ENCODE peak calls at places on chromosomes 7 and 10, in nine cellular contexts. One of them, this sample, is unnamed.

GRCh38 chr10:110076559-110077318 is 69.0 kb downstream of the ADD3 start:
- DNase-seq in H9: no peak
- DNase-seq in esophagus squamous epithelium: peak
- DNase-seq in brain microvascular endothelial cell: peak
- DNase-seq in hepatocyte: peak
- DNase-seq in aorta: no peak
- DNase-seq in naive thymus-derived CD4-positive, alpha-beta T cell: no peak
- DNase-seq in PC-9: peak
- DNase-seq in substantia nigra: no peak
- DNase-seq in this sample: peak

GRCh38 chr7:128881458-128882125 is 18.9 kb downstream of the ATP6V1F start:
- DNase-seq in brain microvascular endothelial cell: no peak
- DNase-seq in H9: no peak
- DNase-seq in PC-9: no peak
- DNase-seq in aorta: peak
- DNase-seq in hepatocyte: no peak
- DNase-seq in esophagus squamous epithelium: no peak
- DNase-seq in substantia nigra: no peak
- DNase-seq in naive thymus-derived CD4-positive, alpha-beta T cell: no peak
- DNase-seq in this sample: no peak

GRCh38 chr7:128352138-128352537 is 8.4 kb upstream of the RBM28 start:
- DNase-seq in aorta: peak
- DNase-seq in hepatocyte: peak
- DNase-seq in PC-9: no peak
- DNase-seq in substantia nigra: no peak
- DNase-seq in H9: peak
- DNase-seq in esophagus squamous epithelium: no peak
- DNase-seq in brain microvascular endothelial cell: no peak
- DNase-seq in naive thymus-derived CD4-positive, alpha-beta T cell: no peak
- DNase-seq in this sample: no peak

GRCh38 chr7:8423057-8423456 is 10.4 kb upstream of the NXPH1 start:
- DNase-seq in naive thymus-derived CD4-positive, alpha-beta T cell: no peak
- DNase-seq in brain microvascular endothelial cell: no peak
- DNase-seq in aorta: no peak
- DNase-seq in PC-9: no peak
- DNase-seq in hepatocyte: no peak
- DNase-seq in substantia nigra: no peak
- DNase-seq in esophagus squamous epithelium: no peak
- DNase-seq in H9: no peak
- DNase-seq in this sample: no peak

GRCh38 chr7:51352174-51353145 is 35.9 kb upstream of the COBL start:
- DNase-seq in hepatocyte: no peak
- DNase-seq in esophagus squamous epithelium: no peak
- DNase-seq in naive thymus-derived CD4-positive, alpha-beta T cell: no peak
- DNase-seq in aorta: no peak
- DNase-seq in PC-9: no peak
- DNase-seq in H9: peak
- DNase-seq in brain microvascular endothelial cell: no peak
- DNase-seq in substantia nigra: no peak
- DNase-seq in this sample: no peak

GRCh38 chr7:71558806-71559205 is 426.9 kb downstream of the GALNT17 start:
- DNase-seq in brain microvascular endothelial cell: no peak
- DNase-seq in naive thymus-derived CD4-positive, alpha-beta T cell: no peak
- DNase-seq in esophagus squamous epithelium: no peak
- DNase-seq in H9: no peak
- DNase-seq in substantia nigra: no peak
- DNase-seq in PC-9: no peak
- DNase-seq in hepatocyte: no peak
- DNase-seq in aorta: no peak
- DNase-seq in this sample: no peak

GRCh38 chr7:11170863-11171568 is 197.3 kb downstream of the PHF14 start:
- DNase-seq in aorta: no peak
- DNase-seq in hepatocyte: no peak
- DNase-seq in H9: no peak
- DNase-seq in PC-9: no peak
- DNase-seq in esophagus squamous epithelium: no peak
- DNase-seq in brain microvascular endothelial cell: no peak
- DNase-seq in substantia nigra: no peak
- DNase-seq in naive thymus-derived CD4-positive, alpha-beta T cell: no peak
- DNase-seq in this sample: no peak

GRCh38 chr7:232571-233455 is 40.4 kb downstream of the FAM20C start:
- DNase-seq in hepatocyte: no peak
- DNase-seq in esophagus squamous epithelium: no peak
- DNase-seq in naive thymus-derived CD4-positive, alpha-beta T cell: no peak
- DNase-seq in PC-9: no peak
- DNase-seq in aorta: peak
- DNase-seq in brain microvascular endothelial cell: peak
- DNase-seq in substantia nigra: no peak
- DNase-seq in H9: no peak
- DNase-seq in this sample: no peak

GRCh38 chr10:88731296-88731695 is 25.2 kb downstream of the LIPK start:
- DNase-seq in brain microvascular endothelial cell: no peak
- DNase-seq in naive thymus-derived CD4-positive, alpha-beta T cell: no peak
- DNase-seq in hepatocyte: peak
- DNase-seq in PC-9: no peak
- DNase-seq in substantia nigra: no peak
- DNase-seq in aorta: no peak
- DNase-seq in esophagus squamous epithelium: no peak
- DNase-seq in H9: peak
- DNase-seq in this sample: peak

GRCh38 chr7:154484406-154484805 is 432.2 kb downstream of the DPP6 start:
- DNase-seq in hepatocyte: no peak
- DNase-seq in PC-9: no peak
- DNase-seq in esophagus squamous epithelium: no peak
- DNase-seq in substantia nigra: peak
- DNase-seq in naive thymus-derived CD4-positive, alpha-beta T cell: no peak
- DNase-seq in brain microvascular endothelial cell: no peak
- DNase-seq in aorta: no peak
- DNase-seq in H9: peak
- DNase-seq in this sample: no peak

GRCh38 chr7:130351664-130352015 is 7.0 kb downstream of the CPA5 start:
- DNase-seq in substantia nigra: no peak
- DNase-seq in aorta: no peak
- DNase-seq in naive thymus-derived CD4-positive, alpha-beta T cell: no peak
- DNase-seq in brain microvascular endothelial cell: no peak
- DNase-seq in hepatocyte: no peak
- DNase-seq in esophagus squamous epithelium: no peak
- DNase-seq in PC-9: no peak
- DNase-seq in H9: no peak
- DNase-seq in this sample: no peak

GRCh38 chr10:8768854-8769253 is 714.4 kb downstream of the GATA3 start:
- DNase-seq in hepatocyte: no peak
- DNase-seq in H9: no peak
- DNase-seq in substantia nigra: no peak
- DNase-seq in naive thymus-derived CD4-positive, alpha-beta T cell: no peak
- DNase-seq in brain microvascular endothelial cell: no peak
- DNase-seq in aorta: no peak
- DNase-seq in esophagus squamous epithelium: no peak
- DNase-seq in PC-9: no peak
- DNase-seq in this sample: no peak

GRCh38 chr10:129547583-129547982 is 80.5 kb downstream of the MGMT start:
- DNase-seq in naive thymus-derived CD4-positive, alpha-beta T cell: no peak
- DNase-seq in brain microvascular endothelial cell: no peak
- DNase-seq in PC-9: no peak
- DNase-seq in esophagus squamous epithelium: no peak
- DNase-seq in H9: no peak
- DNase-seq in hepatocyte: no peak
- DNase-seq in aorta: no peak
- DNase-seq in substantia nigra: no peak
- DNase-seq in this sample: no peak

GRCh38 chr7:78489851-78490250 is 691.3 kb downstream of the PHTF2 start:
- DNase-seq in PC-9: no peak
- DNase-seq in brain microvascular endothelial cell: no peak
- DNase-seq in esophagus squamous epithelium: no peak
- DNase-seq in naive thymus-derived CD4-positive, alpha-beta T cell: no peak
- DNase-seq in H9: no peak
- DNase-seq in substantia nigra: no peak
- DNase-seq in aorta: no peak
- DNase-seq in hepatocyte: no peak
- DNase-seq in this sample: no peak

DNA sequence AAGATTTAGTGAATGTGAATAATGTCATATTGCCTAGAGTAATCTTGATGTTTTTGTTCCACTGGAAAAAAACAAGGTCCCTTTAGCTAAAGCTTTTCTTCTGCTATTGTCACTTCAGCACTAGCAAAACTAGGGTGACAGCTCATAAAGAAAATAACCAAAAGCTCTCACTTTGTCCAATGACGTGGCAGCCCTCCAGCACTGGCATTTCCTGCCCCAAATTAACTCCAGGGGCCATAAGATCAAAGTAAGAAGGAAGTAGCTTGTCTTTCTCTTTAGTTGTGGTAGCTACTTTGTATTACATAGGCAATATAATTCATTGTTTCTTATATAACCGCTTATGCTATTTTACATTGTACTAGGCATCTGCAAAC is 47.3 kb downstream of the LRRN3 start:
- DNase-seq in aorta: peak
- DNase-seq in brain microvascular endothelial cell: peak
- DNase-seq in hepatocyte: no peak
- DNase-seq in substantia nigra: no peak
- DNase-seq in naive thymus-derived CD4-positive, alpha-beta T cell: no peak
- DNase-seq in H9: no peak
- DNase-seq in esophagus squamous epithelium: no peak
- DNase-seq in PC-9: peak
- DNase-seq in this sample: peak
- H3K27ac ChIP-seq in aorta: no peak
- H3K27ac ChIP-seq in brain microvascular endothelial cell: peak
- H3K27ac ChIP-seq in hepatocyte: no peak
- H3K27ac ChIP-seq in substantia nigra: no peak
- H3K27ac ChIP-seq in naive thymus-derived CD4-positive, alpha-beta T cell: no peak
- H3K27ac ChIP-seq in H9: no peak
- H3K27ac ChIP-seq in esophagus squamous epithelium: peak
- H3K27ac ChIP-seq in PC-9: peak
- H3K27ac ChIP-seq in this sample: no peak

GRCh38 chr10:79192677-79193003 is 123.9 kb downstream of the ZMIZ1 start:
- DNase-seq in naive thymus-derived CD4-positive, alpha-beta T cell: no peak
- DNase-seq in hepatocyte: no peak
- DNase-seq in H9: no peak
- DNase-seq in esophagus squamous epithelium: no peak
- DNase-seq in brain microvascular endothelial cell: no peak
- DNase-seq in aorta: no peak
- DNase-seq in substantia nigra: no peak
- DNase-seq in PC-9: peak
- DNase-seq in this sample: no peak
- H3K27ac ChIP-seq in naive thymus-derived CD4-positive, alpha-beta T cell: no peak
- H3K27ac ChIP-seq in hepatocyte: no peak
- H3K27ac ChIP-seq in H9: no peak
- H3K27ac ChIP-seq in esophagus squamous epithelium: peak
- H3K27ac ChIP-seq in brain microvascular endothelial cell: no peak
- H3K27ac ChIP-seq in aorta: no peak
- H3K27ac ChIP-seq in substantia nigra: peak
- H3K27ac ChIP-seq in PC-9: peak
- H3K27ac ChIP-seq in this sample: no peak

GRCh38 chr10:24382596-24382978 is 173.6 kb downstream of the KIAA1217 start:
- DNase-seq in brain microvascular endothelial cell: peak
- DNase-seq in substantia nigra: no peak
- DNase-seq in H9: no peak
- DNase-seq in esophagus squamous epithelium: no peak
- DNase-seq in hepatocyte: no peak
- DNase-seq in PC-9: no peak
- DNase-seq in naive thymus-derived CD4-positive, alpha-beta T cell: no peak
- DNase-seq in aorta: no peak
- DNase-seq in this sample: no peak

GRCh38 chr10:24382979-24383663 is 174.2 kb downstream of the KIAA1217 start:
- DNase-seq in naive thymus-derived CD4-positive, alpha-beta T cell: no peak
- DNase-seq in aorta: no peak
- DNase-seq in hepatocyte: peak
- DNase-seq in brain microvascular endothelial cell: peak
- DNase-seq in PC-9: no peak
- DNase-seq in esophagus squamous epithelium: no peak
- DNase-seq in H9: peak
- DNase-seq in substantia nigra: no peak
- DNase-seq in this sample: peak

GRCh38 chr10:24383681-24384106 is 174.8 kb downstream of the KIAA1217 start:
- DNase-seq in hepatocyte: peak
- DNase-seq in naive thymus-derived CD4-positive, alpha-beta T cell: no peak
- DNase-seq in esophagus squamous epithelium: peak
- DNase-seq in aorta: peak
- DNase-seq in PC-9: peak
- DNase-seq in substantia nigra: peak
- DNase-seq in H9: peak
- DNase-seq in brain microvascular endothelial cell: peak
- DNase-seq in this sample: peak

GRCh38 chr10:24381235-24382010 is 172.5 kb downstream of the KIAA1217 start:
- DNase-seq in PC-9: no peak
- DNase-seq in substantia nigra: no peak
- DNase-seq in esophagus squamous epithelium: no peak
- DNase-seq in brain microvascular endothelial cell: no peak
- DNase-seq in naive thymus-derived CD4-positive, alpha-beta T cell: no peak
- DNase-seq in H9: no peak
- DNase-seq in hepatocyte: no peak
- DNase-seq in aorta: no peak
- DNase-seq in this sample: no peak

DNA sequence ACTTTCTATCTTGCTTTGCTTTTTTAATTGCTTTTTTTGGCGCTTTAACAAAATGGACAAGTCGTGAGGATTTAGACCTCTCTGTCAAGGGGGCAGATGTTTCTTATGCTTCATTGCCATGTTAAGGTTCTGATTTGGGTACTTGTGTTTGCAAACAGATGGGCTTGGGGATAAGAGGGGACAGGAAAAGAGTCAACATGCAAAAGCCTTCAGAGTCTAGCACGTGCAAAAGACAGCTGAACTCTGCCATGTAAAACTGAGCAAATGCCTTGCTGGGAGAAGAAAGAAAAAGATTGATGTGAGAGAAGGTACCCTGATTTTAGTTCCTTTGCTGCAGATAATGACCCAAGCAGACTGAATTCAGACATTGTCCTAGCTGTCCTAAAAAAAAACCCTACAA is 173.1 kb downstream of the KIAA1217 start:
- DNase-seq in brain microvascular endothelial cell: no peak
- DNase-seq in esophagus squamous epithelium: no peak
- DNase-seq in PC-9: no peak
- DNase-seq in substantia nigra: no peak
- DNase-seq in hepatocyte: no peak
- DNase-seq in aorta: no peak
- DNase-seq in H9: no peak
- DNase-seq in naive thymus-derived CD4-positive, alpha-beta T cell: no peak
- DNase-seq in this sample: no peak
- H3K27ac ChIP-seq in brain microvascular endothelial cell: no peak
- H3K27ac ChIP-seq in esophagus squamous epithelium: no peak
- H3K27ac ChIP-seq in PC-9: no peak
- H3K27ac ChIP-seq in substantia nigra: no peak
- H3K27ac ChIP-seq in hepatocyte: peak
- H3K27ac ChIP-seq in aorta: no peak
- H3K27ac ChIP-seq in H9: no peak
- H3K27ac ChIP-seq in naive thymus-derived CD4-positive, alpha-beta T cell: no peak
- H3K27ac ChIP-seq in this sample: no peak

GRCh38 chr10:90087197-90088007 is 386.0 kb downstream of the KIF20B start:
- DNase-seq in substantia nigra: no peak
- DNase-seq in brain microvascular endothelial cell: peak
- DNase-seq in aorta: no peak
- DNase-seq in hepatocyte: no peak
- DNase-seq in H9: no peak
- DNase-seq in PC-9: no peak
- DNase-seq in esophagus squamous epithelium: no peak
- DNase-seq in naive thymus-derived CD4-positive, alpha-beta T cell: no peak
- DNase-seq in this sample: no peak

GRCh38 chr10:90088008-90088322 is 386.6 kb downstream of the KIF20B start:
- DNase-seq in H9: no peak
- DNase-seq in substantia nigra: no peak
- DNase-seq in brain microvascular endothelial cell: no peak
- DNase-seq in aorta: no peak
- DNase-seq in naive thymus-derived CD4-positive, alpha-beta T cell: no peak
- DNase-seq in hepatocyte: no peak
- DNase-seq in PC-9: no peak
- DNase-seq in esophagus squamous epithelium: no peak
- DNase-seq in this sample: no peak

GRCh38 chr10:90089724-90090123 is 388.3 kb downstream of the KIF20B start:
- DNase-seq in brain microvascular endothelial cell: no peak
- DNase-seq in PC-9: no peak
- DNase-seq in aorta: no peak
- DNase-seq in hepatocyte: no peak
- DNase-seq in substantia nigra: no peak
- DNase-seq in H9: no peak
- DNase-seq in naive thymus-derived CD4-positive, alpha-beta T cell: no peak
- DNase-seq in esophagus squamous epithelium: no peak
- DNase-seq in this sample: no peak
- H3K27ac ChIP-seq in brain microvascular endothelial cell: no peak
- H3K27ac ChIP-seq in PC-9: no peak
- H3K27ac ChIP-seq in aorta: no peak
- H3K27ac ChIP-seq in hepatocyte: no peak
- H3K27ac ChIP-seq in substantia nigra: no peak
- H3K27ac ChIP-seq in H9: no peak
- H3K27ac ChIP-seq in naive thymus-derived CD4-positive, alpha-beta T cell: no peak
- H3K27ac ChIP-seq in esophagus squamous epithelium: no peak
- H3K27ac ChIP-seq in this sample: no peak

This sample was measured in small intestine.